ENCODE peak calls at places on chromosomes 1 and 21, in eight cellular contexts. One of them, this sample, is unnamed.

GRCh38 chr21:41854426-41854995 is 24.6 kb downstream of the PRDM15 start:
- DNase-seq in WERI-Rb-1: no peak
- DNase-seq in psoas muscle: no peak
- DNase-seq in pancreas: no peak
- DNase-seq in A549: no peak
- DNase-seq in CD8-positive, alpha-beta T cell: no peak
- DNase-seq in neuronal stem cell: no peak
- DNase-seq in Karpas-422: no peak
- DNase-seq in this sample: no peak

GRCh38 chr1:118243269-118243668 is 58.2 kb upstream of the SPAG17 start:
- DNase-seq in WERI-Rb-1: no peak
- DNase-seq in psoas muscle: no peak
- DNase-seq in pancreas: no peak
- DNase-seq in A549: no peak
- DNase-seq in CD8-positive, alpha-beta T cell: no peak
- DNase-seq in neuronal stem cell: no peak
- DNase-seq in Karpas-422: no peak
- DNase-seq in this sample: no peak

GRCh38 chr21:17540530-17540929 is 27.7 kb downstream of the CXADR start:
- DNase-seq in WERI-Rb-1: no peak
- DNase-seq in psoas muscle: no peak
- DNase-seq in pancreas: no peak
- DNase-seq in A549: no peak
- DNase-seq in CD8-positive, alpha-beta T cell: no peak
- DNase-seq in neuronal stem cell: no peak
- DNase-seq in Karpas-422: no peak
- DNase-seq in this sample: no peak

GRCh38 chr1:25879675-25880074 is 4.2 kb upstream of the PAQR7 start:
- DNase-seq in WERI-Rb-1: no peak
- DNase-seq in psoas muscle: no peak
- DNase-seq in pancreas: no peak
- DNase-seq in A549: no peak
- DNase-seq in CD8-positive, alpha-beta T cell: no peak
- DNase-seq in neuronal stem cell: no peak
- DNase-seq in Karpas-422: no peak
- DNase-seq in this sample: no peak

GRCh38 chr1:31764307-31765040 is at the start of gene ADGRB2:
- DNase-seq in WERI-Rb-1: peak
- DNase-seq in psoas muscle: no peak
- DNase-seq in pancreas: no peak
- DNase-seq in A549: no peak
- DNase-seq in CD8-positive, alpha-beta T cell: no peak
- DNase-seq in neuronal stem cell: no peak
- DNase-seq in Karpas-422: peak
- DNase-seq in this sample: no peak

GRCh38 chr21:38208118-38208517 is 48.7 kb upstream of the KCNJ15 start:
- DNase-seq in WERI-Rb-1: no peak
- DNase-seq in psoas muscle: no peak
- DNase-seq in pancreas: no peak
- DNase-seq in A549: no peak
- DNase-seq in CD8-positive, alpha-beta T cell: no peak
- DNase-seq in neuronal stem cell: no peak
- DNase-seq in Karpas-422: no peak
- DNase-seq in this sample: no peak

GRCh38 chr21:44902268-44903053 is 18.2 kb downstream of the ITGB2 start:
- DNase-seq in WERI-Rb-1: no peak
- DNase-seq in psoas muscle: peak
- DNase-seq in pancreas: peak
- DNase-seq in A549: no peak
- DNase-seq in CD8-positive, alpha-beta T cell: no peak
- DNase-seq in neuronal stem cell: no peak
- DNase-seq in Karpas-422: no peak
- DNase-seq in this sample: no peak

GRCh38 chr1:172654535-172654934 is 4.4 kb upstream of the FASLG start:
- DNase-seq in WERI-Rb-1: no peak
- DNase-seq in psoas muscle: no peak
- DNase-seq in pancreas: no peak
- DNase-seq in A549: peak
- DNase-seq in CD8-positive, alpha-beta T cell: no peak
- DNase-seq in neuronal stem cell: no peak
- DNase-seq in Karpas-422: no peak
- DNase-seq in this sample: no peak

GRCh38 chr1:8985915-8986813 is 40.1 kb downstream of the SLC2A7 start:
- DNase-seq in WERI-Rb-1: no peak
- DNase-seq in psoas muscle: peak
- DNase-seq in pancreas: peak
- DNase-seq in A549: peak
- DNase-seq in CD8-positive, alpha-beta T cell: no peak
- DNase-seq in neuronal stem cell: no peak
- DNase-seq in Karpas-422: no peak
- DNase-seq in this sample: peak

GRCh38 chr21:8990326-8991087 is 1530.9 kb upstream of the TPTE start:
- DNase-seq in WERI-Rb-1: no peak
- DNase-seq in psoas muscle: no peak
- DNase-seq in pancreas: peak
- DNase-seq in A549: no peak
- DNase-seq in CD8-positive, alpha-beta T cell: no peak
- DNase-seq in neuronal stem cell: no peak
- DNase-seq in Karpas-422: peak
- DNase-seq in this sample: no peak

GRCh38 chr1:218588555-218589172 is 243.5 kb downstream of the TGFB2 start:
- DNase-seq in WERI-Rb-1: no peak
- DNase-seq in psoas muscle: no peak
- DNase-seq in pancreas: no peak
- DNase-seq in A549: no peak
- DNase-seq in CD8-positive, alpha-beta T cell: no peak
- DNase-seq in neuronal stem cell: no peak
- DNase-seq in Karpas-422: no peak
- DNase-seq in this sample: no peak

GRCh38 chr1:232040260-232040659 is 413.7 kb downstream of the DISC1 start:
- DNase-seq in WERI-Rb-1: peak
- DNase-seq in psoas muscle: no peak
- DNase-seq in pancreas: no peak
- DNase-seq in A549: no peak
- DNase-seq in CD8-positive, alpha-beta T cell: no peak
- DNase-seq in neuronal stem cell: no peak
- DNase-seq in Karpas-422: no peak
- DNase-seq in this sample: no peak

GRCh38 chr1:91501527-91501859 is 842 bp downstream of the CDC7 start:
- DNase-seq in WERI-Rb-1: no peak
- DNase-seq in psoas muscle: no peak
- DNase-seq in pancreas: no peak
- DNase-seq in A549: peak
- DNase-seq in CD8-positive, alpha-beta T cell: no peak
- DNase-seq in neuronal stem cell: no peak
- DNase-seq in Karpas-422: peak
- DNase-seq in this sample: no peak

GRCh38 chr1:91591175-91591968 is 90.7 kb downstream of the CDC7 start:
- DNase-seq in WERI-Rb-1: no peak
- DNase-seq in psoas muscle: no peak
- DNase-seq in pancreas: no peak
- DNase-seq in A549: no peak
- DNase-seq in CD8-positive, alpha-beta T cell: no peak
- DNase-seq in neuronal stem cell: no peak
- DNase-seq in Karpas-422: no peak
- DNase-seq in this sample: no peak

GRCh38 chr1:185567006-185567405 is 167.2 kb upstream of the HMCN1 start:
- DNase-seq in WERI-Rb-1: no peak
- DNase-seq in psoas muscle: no peak
- DNase-seq in pancreas: no peak
- DNase-seq in A549: peak
- DNase-seq in CD8-positive, alpha-beta T cell: peak
- DNase-seq in neuronal stem cell: no peak
- DNase-seq in Karpas-422: peak
- DNase-seq in this sample: no peak

GRCh38 chr1:90964444-90965035 is 57.3 kb downstream of the ZNF644 start:
- DNase-seq in WERI-Rb-1: no peak
- DNase-seq in psoas muscle: no peak
- DNase-seq in pancreas: no peak
- DNase-seq in A549: no peak
- DNase-seq in CD8-positive, alpha-beta T cell: no peak
- DNase-seq in neuronal stem cell: no peak
- DNase-seq in Karpas-422: peak
- DNase-seq in this sample: no peak

DNA sequence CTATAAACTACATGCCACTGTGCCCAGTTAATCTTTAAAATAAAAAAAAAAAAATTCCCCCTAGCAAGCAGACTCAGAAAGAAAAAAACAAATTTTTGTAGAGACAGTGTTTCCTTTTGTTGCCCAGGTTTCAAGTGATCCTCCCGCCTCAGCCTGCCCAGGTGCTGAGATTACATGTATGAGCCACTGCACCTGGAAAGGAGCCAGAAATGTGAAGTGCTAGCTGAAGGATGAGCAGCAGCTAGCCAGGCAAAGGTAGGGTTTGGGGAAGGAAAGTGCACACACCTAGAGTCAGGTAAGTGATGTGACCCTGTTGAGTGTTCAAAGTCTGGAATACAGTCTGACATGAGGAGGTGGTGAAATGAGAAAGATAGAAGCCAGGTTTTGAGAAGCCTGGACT is 1.7 kb downstream of the AKR1A1 start:
- DNase-seq in WERI-Rb-1: no peak
- DNase-seq in psoas muscle: no peak
- DNase-seq in pancreas: no peak
- DNase-seq in A549: no peak
- DNase-seq in CD8-positive, alpha-beta T cell: no peak
- DNase-seq in neuronal stem cell: no peak
- DNase-seq in Karpas-422: no peak
- DNase-seq in this sample: peak
- H3K27ac ChIP-seq in WERI-Rb-1: no peak
- H3K27ac ChIP-seq in psoas muscle: no peak
- H3K27ac ChIP-seq in pancreas: no peak
- H3K27ac ChIP-seq in A549: peak
- H3K27ac ChIP-seq in CD8-positive, alpha-beta T cell: no peak
- H3K27ac ChIP-seq in neuronal stem cell: no peak
- H3K27ac ChIP-seq in Karpas-422: no peak
- H3K27ac ChIP-seq in this sample: no peak

GRCh38 chr21:28357743-28358142 is 634.9 kb downstream of the LTN1 start:
- DNase-seq in WERI-Rb-1: no peak
- DNase-seq in psoas muscle: no peak
- DNase-seq in pancreas: no peak
- DNase-seq in A549: no peak
- DNase-seq in CD8-positive, alpha-beta T cell: no peak
- DNase-seq in neuronal stem cell: no peak
- DNase-seq in Karpas-422: no peak
- DNase-seq in this sample: no peak
- H3K4me3 ChIP-seq in WERI-Rb-1: no peak
- H3K4me3 ChIP-seq in psoas muscle: no peak
- H3K4me3 ChIP-seq in pancreas: no peak
- H3K4me3 ChIP-seq in A549: no peak
- H3K4me3 ChIP-seq in CD8-positive, alpha-beta T cell: no peak
- H3K4me3 ChIP-seq in neuronal stem cell: no peak
- H3K4me3 ChIP-seq in Karpas-422: no peak
- H3K4me3 ChIP-seq in this sample: no peak

GRCh38 chr1:109135940-109136339 is 22.0 kb downstream of the ELAPOR1 start:
- DNase-seq in WERI-Rb-1: no peak
- DNase-seq in psoas muscle: no peak
- DNase-seq in pancreas: no peak
- DNase-seq in A549: no peak
- DNase-seq in CD8-positive, alpha-beta T cell: no peak
- DNase-seq in neuronal stem cell: no peak
- DNase-seq in Karpas-422: no peak
- DNase-seq in this sample: no peak
- H3K27ac ChIP-seq in WERI-Rb-1: no peak
- H3K27ac ChIP-seq in psoas muscle: no peak
- H3K27ac ChIP-seq in pancreas: peak
- H3K27ac ChIP-seq in A549: no peak
- H3K27ac ChIP-seq in CD8-positive, alpha-beta T cell: no peak
- H3K27ac ChIP-seq in neuronal stem cell: no peak
- H3K27ac ChIP-seq in Karpas-422: no peak
- H3K27ac ChIP-seq in this sample: no peak

DNA sequence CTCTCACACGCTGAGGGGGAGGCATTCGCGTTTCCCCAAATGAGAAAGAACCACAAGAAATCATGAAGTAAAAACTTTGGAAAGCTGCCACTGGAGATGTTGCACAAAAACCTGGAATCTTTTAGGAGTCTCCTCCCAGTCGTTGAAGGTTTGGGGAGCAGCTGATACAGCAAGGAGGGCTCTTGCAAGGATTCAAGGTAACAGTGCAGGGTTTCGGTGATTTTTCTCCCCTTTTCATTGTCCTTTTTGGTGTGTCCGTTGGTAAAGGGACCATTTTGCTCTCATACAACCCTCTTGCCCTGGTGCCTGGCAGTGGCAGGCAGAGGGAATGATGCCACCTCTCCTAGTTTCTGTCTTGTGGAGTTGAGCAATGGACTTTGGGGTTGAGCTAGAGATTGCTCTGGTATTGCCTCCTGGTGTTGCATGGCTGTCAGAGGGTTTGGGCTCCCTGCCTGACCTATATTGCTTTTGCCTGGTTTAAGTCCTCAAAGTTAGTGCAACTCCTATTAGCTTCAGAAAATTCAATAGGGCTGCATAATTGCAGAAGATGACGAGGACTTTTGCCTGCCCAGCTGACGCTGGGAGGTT is 872 bp downstream of the BRINP2 start:
- DNase-seq in WERI-Rb-1: no peak
- DNase-seq in psoas muscle: no peak
- DNase-seq in pancreas: no peak
- DNase-seq in A549: no peak
- DNase-seq in CD8-positive, alpha-beta T cell: no peak
- DNase-seq in neuronal stem cell: no peak
- DNase-seq in Karpas-422: no peak
- DNase-seq in this sample: no peak
- H3K4me3 ChIP-seq in WERI-Rb-1: peak
- H3K4me3 ChIP-seq in psoas muscle: peak
- H3K4me3 ChIP-seq in pancreas: no peak
- H3K4me3 ChIP-seq in A549: peak
- H3K4me3 ChIP-seq in CD8-positive, alpha-beta T cell: no peak
- H3K4me3 ChIP-seq in neuronal stem cell: no peak
- H3K4me3 ChIP-seq in Karpas-422: no peak
- H3K4me3 ChIP-seq in this sample: no peak

GRCh38 chr1:62003777-62004176 is 190.9 kb upstream of the L1TD1 start:
- DNase-seq in WERI-Rb-1: no peak
- DNase-seq in psoas muscle: no peak
- DNase-seq in pancreas: no peak
- DNase-seq in A549: no peak
- DNase-seq in CD8-positive, alpha-beta T cell: no peak
- DNase-seq in neuronal stem cell: no peak
- DNase-seq in Karpas-422: no peak
- DNase-seq in this sample: no peak
- H3K27ac ChIP-seq in WERI-Rb-1: no peak
- H3K27ac ChIP-seq in psoas muscle: no peak
- H3K27ac ChIP-seq in pancreas: no peak
- H3K27ac ChIP-seq in A549: no peak
- H3K27ac ChIP-seq in CD8-positive, alpha-beta T cell: no peak
- H3K27ac ChIP-seq in neuronal stem cell: no peak
- H3K27ac ChIP-seq in Karpas-422: no peak
- H3K27ac ChIP-seq in this sample: no peak

DNA sequence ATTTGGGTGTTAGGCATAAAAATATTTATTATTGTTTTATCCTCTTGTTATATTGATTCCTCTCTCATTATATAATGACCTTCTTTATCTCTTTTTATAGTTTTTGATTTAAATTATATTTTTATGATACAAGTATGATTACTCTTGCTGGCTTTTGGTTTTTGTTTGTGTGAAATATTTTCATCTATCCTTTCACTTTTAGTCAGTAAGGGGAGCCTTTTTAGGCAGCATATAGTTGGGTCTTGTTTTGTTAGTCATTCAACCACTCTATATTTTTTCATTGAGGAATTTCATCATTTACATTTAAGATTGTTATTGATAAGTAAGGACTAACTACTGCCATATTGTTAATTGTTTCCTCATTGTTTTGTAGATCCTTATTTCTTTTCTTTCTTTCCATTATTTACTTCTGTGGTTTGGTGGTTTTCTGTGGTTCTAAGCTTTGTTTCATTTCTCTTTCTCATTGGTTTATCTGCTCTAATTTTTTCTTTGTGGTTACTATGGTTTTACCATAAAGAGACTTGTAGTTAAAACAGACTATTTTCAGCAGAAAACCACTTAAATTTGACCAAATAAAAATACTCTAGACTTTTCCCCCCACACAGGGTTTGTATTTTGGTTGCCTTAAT is 593.1 kb downstream of the NUF2 start:
- DNase-seq in WERI-Rb-1: no peak
- DNase-seq in psoas muscle: no peak
- DNase-seq in pancreas: no peak
- DNase-seq in A549: no peak
- DNase-seq in CD8-positive, alpha-beta T cell: no peak
- DNase-seq in neuronal stem cell: no peak
- DNase-seq in Karpas-422: no peak
- DNase-seq in this sample: no peak
- H3K4me3 ChIP-seq in WERI-Rb-1: no peak
- H3K4me3 ChIP-seq in psoas muscle: no peak
- H3K4me3 ChIP-seq in pancreas: no peak
- H3K4me3 ChIP-seq in A549: no peak
- H3K4me3 ChIP-seq in CD8-positive, alpha-beta T cell: no peak
- H3K4me3 ChIP-seq in neuronal stem cell: no peak
- H3K4me3 ChIP-seq in Karpas-422: no peak
- H3K4me3 ChIP-seq in this sample: no peak

This sample was measured in lung.